ENCODE peak calls at places on chromosomes 6 and 20, in nine cellular contexts. Y is left ventricle myocardium inferior; P is upper lobe of right lung; O is T-cell; E is activated CD4-positive, alpha-beta memory T cell treated with anti-CD3 and anti-CD28 coated beads, Interleukin-2, amount 10 ng/mL, durations not matched to agents 7 days and 5 days; V is ACHN; I is cardiac muscle cell; J is tibial artery; Q is neural crest cell. M is an unnamed sample.

GRCh38 chr20:21714297-21715192 is 9.1 kb downstream of the PAX1 start:
- DNase-seq in Y (no peak), P (no peak), O (no peak), E (no peak), V (no peak), I (no peak), J (no peak), Q (no peak), M (no peak)

GRCh38 chr6:36595168-36595818 is 1.1 kb downstream of the SRSF3 start:
- DNase-seq in Y (no peak), P (no peak), O (no peak), E (peak; percentile 31), V (peak; percentile 51), I (peak; percentile 53), J (peak; percentile 75), Q (no peak), M (no peak)

GRCh38 chr6:116557863-116558262 is 4.3 kb downstream of the CALHM4 start:
- DNase-seq in Y (peak; percentile 18), P (no peak), O (no peak), E (no peak), V (peak; percentile 95), I (peak; percentile 62), J (no peak), Q (no peak), M (no peak)

GRCh38 chr20:51272392-51272791 is 249.5 kb upstream of the KCNG1 start:
- DNase-seq in Y (no peak), P (no peak), O (no peak), E (no peak), V (no peak), I (no peak), J (no peak), Q (no peak), M (no peak)

GRCh38 chr20:21395666-21396044 is 1.7 kb downstream of the NKX2-4 start:
- DNase-seq in Y (no peak), P (peak; percentile 57), O (peak; percentile 43), E (peak; percentile 40), V (no peak), I (no peak), J (no peak), Q (no peak), M (peak; percentile 58)

GRCh38 chr6:16302721-16303552 is 64.5 kb downstream of the GMPR start:
- DNase-seq in Y (no peak), P (no peak), O (no peak), E (no peak), V (no peak), I (peak; percentile 27), J (peak; percentile 46), Q (no peak), M (no peak)

GRCh38 chr6:38012573-38012972 is 193.0 kb downstream of the ZFAND3 start:
- DNase-seq in Y (no peak), P (no peak), O (peak; percentile 8), E (no peak), V (peak; percentile 60), I (peak; percentile 59), J (no peak), Q (peak; percentile 9), M (no peak)

GRCh38 chr6:152836523-152836922 is 85.9 kb downstream of the VIP start:
- DNase-seq in Y (no peak), P (no peak), O (no peak), E (no peak), V (no peak), I (no peak), J (no peak), Q (no peak), M (no peak)

GRCh38 chr6:38531134-38531533 is 108.6 kb downstream of the BTBD9 start:
- DNase-seq in Y (no peak), P (no peak), O (no peak), E (no peak), V (no peak), I (no peak), J (no peak), Q (no peak), M (no peak)

GRCh38 chr6:109303647-109304283 is 78.5 kb downstream of the CD164 start:
- DNase-seq in Y (no peak), P (no peak), O (no peak), E (no peak), V (no peak), I (no peak), J (no peak), Q (no peak), M (no peak)

GRCh38 chr6:136209496-136209895 is 40.6 kb downstream of the MTFR2 start:
- DNase-seq in Y (no peak), P (no peak), O (no peak), E (no peak), V (no peak), I (no peak), J (no peak), Q (no peak), M (no peak)

GRCh38 chr20:37298190-37298939 is 8.9 kb downstream of the MANBAL start:
- DNase-seq in Y (no peak), P (no peak), O (no peak), E (no peak), V (peak; percentile 27), I (no peak), J (no peak), Q (no peak), M (no peak)

GRCh38 chr20:24959591-24960301 is 10.7 kb downstream of the CST7 start:
- DNase-seq in Y (no peak), P (no peak), O (no peak), E (peak; percentile 11), V (no peak), I (peak; percentile 35), J (no peak), Q (no peak), M (peak; percentile 30)

GRCh38 chr6:134288538-134289203 is 29.2 kb downstream of the SGK1 start:
- DNase-seq in Y (no peak), P (no peak), O (no peak), E (no peak), V (no peak), I (no peak), J (no peak), Q (no peak), M (no peak)

GRCh38 chr6:164034602-164035140 is 620.2 kb downstream of the QKI start:
- DNase-seq in Y (no peak), P (no peak), O (no peak), E (no peak), V (no peak), I (no peak), J (no peak), Q (no peak), M (no peak)

GRCh38 chr6:121436966-121437756 is 1.7 kb downstream of the GJA1 start:
- DNase-seq in Y (peak; percentile 46), P (peak; percentile 74), O (no peak), E (no peak), V (peak; percentile 46), I (peak; percentile 64), J (peak; percentile 74), Q (peak; percentile 55), M (peak; percentile 71)

GRCh38 chr6:163721435-163721834 is 306.9 kb downstream of the QKI start:
- DNase-seq in Y (no peak), P (no peak), O (no peak), E (no peak), V (no peak), I (no peak), J (no peak), Q (no peak), M (no peak)

GRCh38 chr6:82441047-82441770 is 77.6 kb downstream of the TPBG start:
- DNase-seq in Y (no peak), P (no peak), O (no peak), E (no peak), V (no peak), I (no peak), J (no peak), Q (no peak), M (no peak)

GRCh38 chr6:75963569-75963968 is 108.9 kb downstream of the IMPG1 start:
- DNase-seq in Y (no peak), P (no peak), O (no peak), E (no peak), V (no peak), I (no peak), J (no peak), Q (no peak), M (no peak)

GRCh38 chr6:87210979-87211378 is 55.6 kb downstream of the ZNF292 start:
- DNase-seq in Y (no peak), P (no peak), O (no peak), E (no peak), V (no peak), I (no peak), J (no peak), Q (no peak), M (no peak)

GRCh38 chr6:139112561-139112960 is 22.3 kb upstream of the HECA start:
- DNase-seq in Y (no peak), P (no peak), O (no peak), E (no peak), V (no peak), I (no peak), J (no peak), Q (no peak), M (no peak)

GRCh38 chr6:111942561-111942960 is 69.3 kb upstream of the FYN start:
- DNase-seq in Y (no peak), P (no peak), O (no peak), E (no peak), V (no peak), I (no peak), J (no peak), Q (no peak), M (no peak)

GRCh38 chr6:10414766-10415592 is at the start of gene TFAP2A:
- DNase-seq in Y (no peak), P (no peak), O (no peak), E (no peak), V (peak; percentile 59), I (no peak), J (no peak), Q (no peak), M (peak; percentile 74)

M was measured in ecto neural progenitor cell.